ENCODE peak calls at places on chromosomes 2 and 18, in ten cellular contexts. O, U, W, R, X, S, H, J, C and L are unnamed samples.

GRCh38 chr18:74265546-74266098 is 26.1 kb downstream of the CYB5A start:
- DNase-seq in H (no peak), R (no peak), U (no peak), C (no peak), J (no peak), W (no peak), X (no peak), S (no peak), O (no peak), L (no peak)

GRCh38 chr2:23199115-23199918 is 185.7 kb upstream of the KLHL29 start:
- DNase-seq in H (no peak), W (no peak), C (no peak), O (no peak), J (peak; percentile 32), X (no peak), R (no peak), S (no peak), U (peak; percentile 46), L (no peak)

GRCh38 chr2:105739408-105739807 is 5.3 kb upstream of the NCK2 start:
- DNase-seq in H (no peak), R (no peak), S (no peak), O (no peak), X (no peak), U (no peak), J (no peak), C (no peak), W (no peak), L (no peak)

GRCh38 chr2:170714156-170715061 is 728 bp upstream of the SP5 start:
- DNase-seq in S (peak; percentile 84), C (peak; percentile 68), X (peak; percentile 17), W (no peak), J (peak; percentile 41), O (no peak), H (peak; percentile 65), R (no peak), U (peak; percentile 74), L (no peak)

GRCh38 chr2:147999126-147999525 is 21.4 kb downstream of the ORC4 start:
- DNase-seq in R (no peak), O (no peak), H (no peak), C (no peak), W (no peak), X (no peak), J (no peak), U (no peak), S (no peak), L (no peak)

GRCh38 chr2:10493636-10494281 is 45.6 kb upstream of the ODC1 start:
- DNase-seq in X (no peak), W (no peak), C (no peak), O (peak; percentile 87), U (no peak), R (peak; percentile 91), H (peak; percentile 37), S (no peak), J (peak; percentile 99), L (peak; percentile 99)

GRCh38 chr18:62634471-62634870 is 80.9 kb upstream of the PHLPP1 start:
- DNase-seq in J (peak; percentile 19), W (no peak), U (no peak), O (no peak), S (no peak), H (no peak), X (no peak), R (no peak), C (no peak), L (no peak)

GRCh38 chr18:11741505-11742145 is 52.6 kb downstream of the GNAL start:
- DNase-seq in U (peak; percentile 34), S (no peak), C (no peak), O (no peak), J (peak; percentile 42), H (no peak), X (no peak), W (no peak), R (no peak), L (peak; percentile 2)

GRCh38 chr18:58231930-58232329 is 187.9 kb downstream of the NEDD4L start:
- DNase-seq in U (no peak), H (no peak), R (no peak), W (no peak), O (no peak), S (no peak), J (peak; percentile 21), C (no peak), X (no peak), L (no peak)

GRCh38 chr2:120638450-120638849 is 97.2 kb upstream of the GLI2 start:
- DNase-seq in S (no peak), W (no peak), H (no peak), C (no peak), J (no peak), X (no peak), O (no peak), U (no peak), R (no peak), L (no peak)

DNA sequence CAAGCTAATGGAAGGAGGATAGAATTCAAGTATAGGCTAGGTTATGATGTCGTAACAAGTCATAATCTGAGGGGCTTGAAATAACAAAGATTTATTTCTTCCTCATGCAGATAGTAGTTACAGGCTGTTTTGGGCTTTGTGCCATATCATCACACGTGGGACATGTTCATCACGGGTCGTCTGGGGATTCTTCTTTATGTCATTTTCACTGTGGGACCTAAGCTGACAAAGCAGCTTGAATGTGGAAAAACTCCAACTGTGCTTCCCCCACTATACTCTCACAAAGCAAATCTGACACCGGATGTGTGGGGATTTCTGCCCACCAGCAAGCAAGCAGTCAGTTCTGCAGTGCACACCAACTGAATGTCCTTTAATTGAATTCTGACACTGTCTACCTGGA is 124.8 kb downstream of the LTBP1 start:
- DNase-seq in C (no peak), S (no peak), U (no peak), W (no peak), R (no peak), H (no peak), X (no peak), O (no peak), J (no peak), L (no peak)
- H3K4me1 ChIP-seq in C (peaks cover 11% of the 10 kb centered on the region), S (peaks cover 10% of the 10 kb centered on the region), U (no peaks in the 10 kb centered on the region), W (no peaks in the 10 kb centered on the region), R (peaks cover 24% of the 10 kb centered on the region), H (no peaks in the 10 kb centered on the region), X (peaks cover 35% of the 10 kb centered on the region), O (no peaks in the 10 kb centered on the region), J (peaks cover 62% of the 10 kb centered on the region), L (peaks cover 49% of the 10 kb centered on the region)

DNA sequence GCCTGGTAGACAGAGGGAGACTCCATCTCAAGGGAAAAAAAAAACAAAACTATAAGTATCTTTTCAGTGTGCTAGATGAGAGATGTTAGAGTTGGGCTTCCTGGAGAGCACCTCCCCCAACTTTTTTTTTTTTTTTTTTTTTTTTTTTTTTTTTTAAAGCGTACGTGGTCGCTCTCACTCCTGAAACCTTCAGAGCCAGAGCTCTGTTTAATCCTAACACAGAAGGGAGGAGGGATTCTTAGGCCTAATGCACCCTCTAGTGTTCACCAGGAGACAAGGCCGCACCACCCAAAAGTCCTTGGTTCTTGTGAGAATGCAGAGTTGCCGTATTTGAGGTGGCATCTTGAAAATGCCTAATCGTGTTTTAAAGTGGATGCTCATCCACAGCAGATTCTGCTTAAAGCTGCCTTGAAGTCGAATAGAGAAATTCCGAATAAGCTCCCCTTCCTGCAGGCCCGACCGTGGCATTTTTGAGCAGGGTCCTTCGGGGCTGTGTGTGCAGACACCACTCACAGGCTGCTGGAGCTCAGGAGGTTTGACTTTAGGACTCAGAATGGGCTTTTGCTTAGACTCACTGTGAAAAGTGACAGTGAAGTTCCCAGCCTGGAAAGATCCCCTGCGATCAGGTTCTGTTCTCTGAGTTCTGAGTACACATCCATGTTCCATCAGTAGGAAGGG is 252.6 kb downstream of the AGAP1 start:
- DNase-seq in W (no peak), C (peak; percentile 75), H (peak; percentile 59), S (no peak), U (peak; percentile 91), O (peak; percentile 53), X (no peak), J (peak; percentile 81), R (peak; percentile 82), L (peak; percentile 66)
- H3K4me1 ChIP-seq in W (no peaks in the 10 kb centered on the region), C (no peaks in the 10 kb centered on the region), H (no peaks in the 10 kb centered on the region), S (no peaks in the 10 kb centered on the region), U (peaks cover 7% of the 10 kb centered on the region), O (no peaks in the 10 kb centered on the region), X (peaks cover 19% of the 10 kb centered on the region), J (peaks cover 6% of the 10 kb centered on the region), R (peaks cover 3% of the 10 kb centered on the region), L (peaks cover 36% of the 10 kb centered on the region)

DNA sequence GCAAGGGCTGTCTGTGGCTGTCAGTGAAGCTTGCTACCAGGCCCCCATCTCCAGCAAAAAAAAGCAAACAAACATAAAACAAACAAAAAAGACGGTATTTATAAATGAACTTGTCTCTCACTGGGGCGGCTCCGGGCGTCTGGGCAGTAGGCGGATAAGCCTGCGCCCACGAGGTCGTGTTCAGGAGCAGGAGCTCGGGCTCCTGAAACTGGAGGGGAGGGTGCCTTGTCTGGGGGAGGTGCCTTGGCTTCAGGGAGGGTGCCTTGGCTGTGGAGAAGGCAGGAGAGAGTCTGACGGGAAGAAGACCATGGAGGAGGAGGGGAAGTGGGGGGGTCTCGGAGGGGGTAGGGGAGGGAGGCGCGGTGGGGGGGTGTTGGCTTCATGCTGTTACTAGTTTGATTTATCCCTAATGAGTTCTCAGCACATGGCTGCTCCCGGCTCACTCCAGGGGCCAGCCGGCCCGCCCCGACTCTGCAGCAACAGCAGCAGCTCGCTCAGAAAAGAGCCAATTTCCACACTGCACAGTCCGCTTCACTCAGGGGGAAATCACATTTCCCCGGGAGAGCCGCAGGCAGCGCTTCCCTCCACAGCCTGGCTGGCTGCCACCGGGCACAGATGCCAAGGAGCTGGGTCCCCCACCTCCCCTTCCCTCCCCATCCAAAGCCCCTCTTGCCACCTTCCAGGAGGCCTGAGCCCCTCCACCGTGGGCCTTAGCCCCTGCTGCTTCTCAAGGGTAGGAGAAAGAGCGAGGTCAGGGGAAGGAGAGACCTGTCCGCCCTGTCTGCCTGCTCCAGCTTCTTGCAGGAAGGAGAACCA is 38.7 kb downstream of the PSD4 start:
- DNase-seq in R (no peak), J (no peak), X (peak; percentile 36), W (peak; percentile 79), S (peak; percentile 78), O (no peak), C (no peak), U (peak; percentile 20), H (no peak), L (no peak)
- H3K4me1 ChIP-seq in R (peaks cover 21% of the 10 kb centered on the region), J (peaks cover 20% of the 10 kb centered on the region), X (peaks cover 41% of the 10 kb centered on the region), W (peaks cover 9% of the 10 kb centered on the region), S (no peaks in the 10 kb centered on the region), O (peaks cover 2% of the 10 kb centered on the region), C (peaks cover 14% of the 10 kb centered on the region), U (peaks cover 11% of the 10 kb centered on the region), H (no peaks in the 10 kb centered on the region), L (peaks cover 35% of the 10 kb centered on the region)

GRCh38 chr2:112841399-112842044 is 4.9 kb upstream of the IL1B start:
- DNase-seq in X (no peak), S (no peak), W (no peak), C (no peak), H (no peak), J (no peak), R (no peak), U (no peak), O (no peak), L (no peak)

GRCh38 chr2:112846056-112846455 is 9.5 kb upstream of the IL1B start:
- DNase-seq in H (no peak), C (no peak), R (no peak), J (no peak), U (no peak), S (no peak), W (no peak), X (no peak), O (no peak), L (no peak)

GRCh38 chr2:112843288-112843687 is 6.7 kb upstream of the IL1B start:
- DNase-seq in H (no peak), R (no peak), W (no peak), U (no peak), C (no peak), X (no peak), O (no peak), J (no peak), S (no peak), L (no peak)

GRCh38 chr2:112840068-112840445 is 3.5 kb upstream of the IL1B start:
- DNase-seq in S (no peak), O (no peak), U (no peak), R (no peak), C (no peak), J (peak; percentile 66), H (no peak), W (no peak), X (no peak), L (no peak)

GRCh38 chr2:112843836-112844235 is 7.3 kb upstream of the IL1B start:
- DNase-seq in R (no peak), H (no peak), X (no peak), S (no peak), U (no peak), J (no peak), C (no peak), W (no peak), O (no peak), L (no peak)
- H3K4me1 ChIP-seq in R (no peaks in the 10 kb centered on the region), H (no peaks in the 10 kb centered on the region), X (no peaks in the 10 kb centered on the region), S (no peaks in the 10 kb centered on the region), U (no peaks in the 10 kb centered on the region), J (peaks cover 17% of the 10 kb centered on the region), C (no peaks in the 10 kb centered on the region), W (no peaks in the 10 kb centered on the region), O (no peaks in the 10 kb centered on the region), L (peaks cover 21% of the 10 kb centered on the region)